ENCODE peak calls at places on chromosomes 11 and 22, in five cellular contexts. One of them, this sample, is unnamed. For H3K9me3, the result is how much of the 10 kb centered on the place peaks cover.

GRCh38 chr11:76335827-76336226 is 45.1 kb downstream of the THAP12 start:
- DNase-seq in neuronal stem cell: no peak
- DNase-seq in CD4-positive, alpha-beta T cell: no peak
- DNase-seq in AG04450: no peak
- DNase-seq in naive thymus-derived CD4-positive, alpha-beta T cell: no peak
- DNase-seq in this sample: no peak

GRCh38 chr22:44894321-44894720 is 115.5 kb downstream of the PHF21B start:
- DNase-seq in neuronal stem cell: no peak
- DNase-seq in CD4-positive, alpha-beta T cell: no peak
- DNase-seq in AG04450: no peak
- DNase-seq in naive thymus-derived CD4-positive, alpha-beta T cell: no peak
- DNase-seq in this sample: no peak

GRCh38 chr11:124829986-124830385 is 29.8 kb upstream of the MSANTD2 start:
- DNase-seq in neuronal stem cell: no peak
- DNase-seq in CD4-positive, alpha-beta T cell: no peak
- DNase-seq in AG04450: no peak
- DNase-seq in naive thymus-derived CD4-positive, alpha-beta T cell: no peak
- DNase-seq in this sample: no peak

GRCh38 chr11:72591785-72592490 is 82.3 kb downstream of the PDE2A start:
- DNase-seq in neuronal stem cell: no peak
- DNase-seq in CD4-positive, alpha-beta T cell: peak
- DNase-seq in AG04450: no peak
- DNase-seq in naive thymus-derived CD4-positive, alpha-beta T cell: peak
- DNase-seq in this sample: peak

GRCh38 chr11:62842171-62842717 is 2.9 kb upstream of the WDR74 start:
- DNase-seq in neuronal stem cell: no peak
- DNase-seq in CD4-positive, alpha-beta T cell: peak
- DNase-seq in AG04450: no peak
- DNase-seq in naive thymus-derived CD4-positive, alpha-beta T cell: peak
- DNase-seq in this sample: peak

GRCh38 chr11:60389279-60389910 is 6.9 kb upstream of the MS4A14 start:
- DNase-seq in neuronal stem cell: no peak
- DNase-seq in CD4-positive, alpha-beta T cell: no peak
- DNase-seq in AG04450: no peak
- DNase-seq in naive thymus-derived CD4-positive, alpha-beta T cell: no peak
- DNase-seq in this sample: peak

GRCh38 chr22:23829845-23830372 is 8.9 kb downstream of the DERL3 start:
- DNase-seq in neuronal stem cell: no peak
- DNase-seq in CD4-positive, alpha-beta T cell: no peak
- DNase-seq in AG04450: peak
- DNase-seq in naive thymus-derived CD4-positive, alpha-beta T cell: no peak
- DNase-seq in this sample: no peak

GRCh38 chr11:105935791-105936190 is 86.2 kb downstream of the MSANTD4 start:
- DNase-seq in neuronal stem cell: no peak
- DNase-seq in CD4-positive, alpha-beta T cell: no peak
- DNase-seq in AG04450: no peak
- DNase-seq in naive thymus-derived CD4-positive, alpha-beta T cell: no peak
- DNase-seq in this sample: no peak

GRCh38 chr22:30925667-30926066 is 42.9 kb downstream of the MORC2 start:
- DNase-seq in neuronal stem cell: no peak
- DNase-seq in CD4-positive, alpha-beta T cell: no peak
- DNase-seq in AG04450: no peak
- DNase-seq in naive thymus-derived CD4-positive, alpha-beta T cell: no peak
- DNase-seq in this sample: no peak

GRCh38 chr11:125950696-125951645 is 5.1 kb downstream of the VSIG10L2 start:
- DNase-seq in neuronal stem cell: no peak
- DNase-seq in CD4-positive, alpha-beta T cell: no peak
- DNase-seq in AG04450: no peak
- DNase-seq in naive thymus-derived CD4-positive, alpha-beta T cell: no peak
- DNase-seq in this sample: no peak

GRCh38 chr11:12198261-12198925 is 88.0 kb downstream of the MICAL2 start:
- DNase-seq in neuronal stem cell: no peak
- DNase-seq in CD4-positive, alpha-beta T cell: no peak
- DNase-seq in AG04450: no peak
- DNase-seq in naive thymus-derived CD4-positive, alpha-beta T cell: no peak
- DNase-seq in this sample: no peak

GRCh38 chr11:7437706-7438105 is 47.6 kb upstream of the OLFML1 start:
- DNase-seq in neuronal stem cell: no peak
- DNase-seq in CD4-positive, alpha-beta T cell: no peak
- DNase-seq in AG04450: no peak
- DNase-seq in naive thymus-derived CD4-positive, alpha-beta T cell: no peak
- DNase-seq in this sample: no peak

GRCh38 chr11:60657880-60658279 is 41.5 kb upstream of the MS4A8 start:
- DNase-seq in neuronal stem cell: no peak
- DNase-seq in CD4-positive, alpha-beta T cell: no peak
- DNase-seq in AG04450: no peak
- DNase-seq in naive thymus-derived CD4-positive, alpha-beta T cell: no peak
- DNase-seq in this sample: no peak

GRCh38 chr11:122578168-122578825 is 77.2 kb upstream of the UBASH3B start:
- DNase-seq in neuronal stem cell: no peak
- DNase-seq in CD4-positive, alpha-beta T cell: no peak
- DNase-seq in AG04450: no peak
- DNase-seq in naive thymus-derived CD4-positive, alpha-beta T cell: no peak
- DNase-seq in this sample: peak

GRCh38 chr11:69996451-69996850 is 81.7 kb upstream of the ANO1 start:
- DNase-seq in neuronal stem cell: no peak
- DNase-seq in CD4-positive, alpha-beta T cell: no peak
- DNase-seq in AG04450: no peak
- DNase-seq in naive thymus-derived CD4-positive, alpha-beta T cell: no peak
- DNase-seq in this sample: no peak

GRCh38 chr11:16598032-16598431 is 140.4 kb upstream of the C11orf58 start:
- DNase-seq in neuronal stem cell: no peak
- DNase-seq in CD4-positive, alpha-beta T cell: no peak
- DNase-seq in AG04450: no peak
- DNase-seq in naive thymus-derived CD4-positive, alpha-beta T cell: no peak
- DNase-seq in this sample: no peak

GRCh38 chr11:2775626-2776350 is 76.0 kb upstream of the KCNQ1OT1 start:
- DNase-seq in neuronal stem cell: no peak
- DNase-seq in CD4-positive, alpha-beta T cell: no peak
- DNase-seq in AG04450: no peak
- DNase-seq in naive thymus-derived CD4-positive, alpha-beta T cell: no peak
- DNase-seq in this sample: no peak

GRCh38 chr22:25013634-25014033 is 61.1 kb downstream of the KIAA1671 start:
- DNase-seq in neuronal stem cell: no peak
- DNase-seq in CD4-positive, alpha-beta T cell: no peak
- DNase-seq in AG04450: no peak
- DNase-seq in naive thymus-derived CD4-positive, alpha-beta T cell: no peak
- DNase-seq in this sample: no peak

GRCh38 chr11:5004429-5005274 is 10.0 kb downstream of the OR51L1 start:
- DNase-seq in neuronal stem cell: peak
- DNase-seq in CD4-positive, alpha-beta T cell: no peak
- DNase-seq in AG04450: peak
- DNase-seq in naive thymus-derived CD4-positive, alpha-beta T cell: no peak
- DNase-seq in this sample: peak

GRCh38 chr11:43268161-43268560 is 43.6 kb upstream of the API5 start:
- DNase-seq in neuronal stem cell: no peak
- DNase-seq in CD4-positive, alpha-beta T cell: no peak
- DNase-seq in AG04450: no peak
- DNase-seq in naive thymus-derived CD4-positive, alpha-beta T cell: no peak
- DNase-seq in this sample: no peak

GRCh38 chr11:67435031-67435726 is 2.3 kb downstream of the PTPRCAP start:
- DNase-seq in neuronal stem cell: no peak
- DNase-seq in CD4-positive, alpha-beta T cell: no peak
- DNase-seq in AG04450: no peak
- DNase-seq in naive thymus-derived CD4-positive, alpha-beta T cell: no peak
- DNase-seq in this sample: no peak

GRCh38 chr11:69144316-69144715 is 11.4 kb upstream of the SMIM38 start:
- DNase-seq in neuronal stem cell: no peak
- DNase-seq in CD4-positive, alpha-beta T cell: no peak
- DNase-seq in AG04450: no peak
- DNase-seq in naive thymus-derived CD4-positive, alpha-beta T cell: no peak
- DNase-seq in this sample: no peak

GRCh38 chr11:74592441-74593362 is at the start of gene POLD3:
- DNase-seq in neuronal stem cell: peak
- DNase-seq in CD4-positive, alpha-beta T cell: peak
- DNase-seq in AG04450: peak
- DNase-seq in naive thymus-derived CD4-positive, alpha-beta T cell: peak
- DNase-seq in this sample: peak

GRCh38 chr11:46513934-46514342 is 79.9 kb downstream of the AMBRA1 start:
- DNase-seq in neuronal stem cell: no peak
- DNase-seq in CD4-positive, alpha-beta T cell: no peak
- DNase-seq in AG04450: peak
- DNase-seq in naive thymus-derived CD4-positive, alpha-beta T cell: no peak
- DNase-seq in this sample: no peak

GRCh38 chr22:25008666-25009065 is 56.1 kb downstream of the KIAA1671 start:
- DNase-seq in neuronal stem cell: no peak
- DNase-seq in CD4-positive, alpha-beta T cell: no peak
- DNase-seq in AG04450: no peak
- DNase-seq in naive thymus-derived CD4-positive, alpha-beta T cell: no peak
- DNase-seq in this sample: no peak

GRCh38 chr22:40668611-40669390 is 10.5 kb upstream of the MCHR1 start:
- DNase-seq in neuronal stem cell: no peak
- DNase-seq in CD4-positive, alpha-beta T cell: no peak
- DNase-seq in AG04450: no peak
- DNase-seq in naive thymus-derived CD4-positive, alpha-beta T cell: no peak
- DNase-seq in this sample: no peak

GRCh38 chr11:132202621-132203020 is 832.2 kb downstream of the NTM start:
- DNase-seq in neuronal stem cell: no peak
- DNase-seq in CD4-positive, alpha-beta T cell: no peak
- DNase-seq in AG04450: no peak
- DNase-seq in naive thymus-derived CD4-positive, alpha-beta T cell: no peak
- DNase-seq in this sample: no peak

GRCh38 chr11:114609429-114609828 is 13.8 kb upstream of the NXPE4 start:
- DNase-seq in neuronal stem cell: no peak
- DNase-seq in CD4-positive, alpha-beta T cell: no peak
- DNase-seq in AG04450: no peak
- DNase-seq in naive thymus-derived CD4-positive, alpha-beta T cell: no peak
- DNase-seq in this sample: no peak
- H3K9me3 ChIP-seq in neuronal stem cell: under half
- H3K9me3 ChIP-seq in CD4-positive, alpha-beta T cell: under half
- H3K9me3 ChIP-seq in AG04450: under half
- H3K9me3 ChIP-seq in naive thymus-derived CD4-positive, alpha-beta T cell: under half
- H3K9me3 ChIP-seq in this sample: under half

GRCh38 chr22:22750335-22751042 is 106.1 kb downstream of the GGTLC2 start:
- DNase-seq in neuronal stem cell: no peak
- DNase-seq in CD4-positive, alpha-beta T cell: no peak
- DNase-seq in AG04450: no peak
- DNase-seq in naive thymus-derived CD4-positive, alpha-beta T cell: no peak
- DNase-seq in this sample: no peak
- H3K27ac ChIP-seq in neuronal stem cell: no peak
- H3K27ac ChIP-seq in CD4-positive, alpha-beta T cell: no peak
- H3K27ac ChIP-seq in AG04450: no peak
- H3K27ac ChIP-seq in naive thymus-derived CD4-positive, alpha-beta T cell: no peak
- H3K27ac ChIP-seq in this sample: no peak

DNA sequence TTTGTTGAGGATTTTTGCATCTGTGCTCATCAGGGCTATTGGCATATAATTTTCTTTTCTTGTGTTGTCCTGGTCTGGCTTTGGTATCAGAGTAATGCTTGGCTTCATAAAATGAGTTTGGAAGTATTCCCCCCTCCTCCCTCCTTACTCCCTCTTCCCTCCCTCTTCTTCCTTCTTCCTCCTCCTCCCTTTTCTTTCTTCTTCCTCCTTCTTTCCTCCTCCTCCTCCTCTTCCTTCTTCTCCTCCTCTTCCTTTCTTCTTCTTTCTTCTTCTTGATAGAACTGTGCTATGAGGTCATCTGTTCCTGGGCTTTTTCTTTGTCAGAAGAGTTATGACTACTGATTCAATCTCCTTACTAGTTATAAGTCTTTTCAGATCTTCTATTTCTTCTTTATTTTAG is 10.1 kb downstream of the BIRC2 start:
- DNase-seq in neuronal stem cell: no peak
- DNase-seq in CD4-positive, alpha-beta T cell: no peak
- DNase-seq in AG04450: no peak
- DNase-seq in naive thymus-derived CD4-positive, alpha-beta T cell: no peak
- DNase-seq in this sample: no peak
- H3K9me3 ChIP-seq in neuronal stem cell: under half
- H3K9me3 ChIP-seq in CD4-positive, alpha-beta T cell: under half
- H3K9me3 ChIP-seq in AG04450: under half
- H3K9me3 ChIP-seq in naive thymus-derived CD4-positive, alpha-beta T cell: under half
- H3K9me3 ChIP-seq in this sample: under half

DNA sequence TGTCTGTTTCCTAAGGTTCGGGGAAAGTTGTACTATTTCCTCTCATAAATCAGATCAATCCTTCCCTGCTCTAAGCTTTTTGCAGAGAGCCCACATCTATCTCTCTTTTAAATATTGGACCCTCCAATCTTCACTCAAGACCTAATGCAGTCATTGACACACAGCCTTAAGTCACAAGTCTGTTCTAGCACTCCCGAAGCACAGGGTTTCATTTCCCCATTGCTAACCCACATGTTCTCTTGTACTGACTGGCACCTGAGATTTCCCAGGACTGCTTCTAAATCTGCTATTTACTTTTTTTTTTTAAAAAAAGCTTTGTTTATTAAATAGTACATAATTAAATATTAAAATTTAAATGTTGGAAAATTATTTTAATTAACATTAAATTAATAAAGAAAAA is 674.7 kb downstream of the TBC1D22A start:
- DNase-seq in neuronal stem cell: no peak
- DNase-seq in CD4-positive, alpha-beta T cell: no peak
- DNase-seq in AG04450: no peak
- DNase-seq in naive thymus-derived CD4-positive, alpha-beta T cell: no peak
- DNase-seq in this sample: peak
- H3K27ac ChIP-seq in neuronal stem cell: no peak
- H3K27ac ChIP-seq in CD4-positive, alpha-beta T cell: no peak
- H3K27ac ChIP-seq in AG04450: no peak
- H3K27ac ChIP-seq in naive thymus-derived CD4-positive, alpha-beta T cell: no peak
- H3K27ac ChIP-seq in this sample: no peak

GRCh38 chr22:11066458-11067285 is 4461.3 kb upstream of the OR11H1 start:
- DNase-seq in neuronal stem cell: no peak
- DNase-seq in CD4-positive, alpha-beta T cell: no peak
- DNase-seq in AG04450: no peak
- DNase-seq in naive thymus-derived CD4-positive, alpha-beta T cell: no peak
- DNase-seq in this sample: no peak
- H3K9me3 ChIP-seq in neuronal stem cell: under half
- H3K9me3 ChIP-seq in CD4-positive, alpha-beta T cell: under half
- H3K9me3 ChIP-seq in AG04450: half or more
- H3K9me3 ChIP-seq in naive thymus-derived CD4-positive, alpha-beta T cell: under half
- H3K9me3 ChIP-seq in this sample: under half

GRCh38 chr11:13388741-13389140 is 74.3 kb downstream of the BTBD10 start:
- DNase-seq in neuronal stem cell: no peak
- DNase-seq in CD4-positive, alpha-beta T cell: no peak
- DNase-seq in AG04450: no peak
- DNase-seq in naive thymus-derived CD4-positive, alpha-beta T cell: no peak
- DNase-seq in this sample: no peak
- H3K27ac ChIP-seq in neuronal stem cell: no peak
- H3K27ac ChIP-seq in CD4-positive, alpha-beta T cell: no peak
- H3K27ac ChIP-seq in AG04450: no peak
- H3K27ac ChIP-seq in naive thymus-derived CD4-positive, alpha-beta T cell: no peak
- H3K27ac ChIP-seq in this sample: no peak

GRCh38 chr22:48892571-48893287 is 934.9 kb downstream of the BRD1 start:
- DNase-seq in neuronal stem cell: no peak
- DNase-seq in CD4-positive, alpha-beta T cell: no peak
- DNase-seq in AG04450: no peak
- DNase-seq in naive thymus-derived CD4-positive, alpha-beta T cell: no peak
- DNase-seq in this sample: no peak
- H3K9me3 ChIP-seq in neuronal stem cell: under half
- H3K9me3 ChIP-seq in CD4-positive, alpha-beta T cell: under half
- H3K9me3 ChIP-seq in AG04450: half or more
- H3K9me3 ChIP-seq in naive thymus-derived CD4-positive, alpha-beta T cell: under half
- H3K9me3 ChIP-seq in this sample: under half

DNA sequence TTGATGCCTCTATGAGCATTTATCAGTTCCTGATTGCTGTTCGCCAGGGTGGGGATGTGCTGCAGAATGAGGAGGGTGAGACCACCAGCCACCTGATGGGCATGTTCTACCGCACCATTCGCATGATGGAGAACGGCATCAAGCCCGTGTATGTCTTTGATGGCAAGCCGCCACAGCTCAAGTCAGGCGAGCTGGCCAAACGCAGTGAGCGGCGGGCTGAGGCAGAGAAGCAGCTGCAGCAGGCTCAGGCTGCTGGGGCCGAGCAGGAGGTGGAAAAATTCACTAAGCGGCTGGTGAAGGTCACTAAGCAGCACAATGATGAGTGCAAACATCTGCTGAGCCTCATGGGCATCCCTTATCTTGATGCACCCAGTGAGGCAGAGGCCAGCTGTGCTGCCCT is 2.7 kb downstream of the FEN1 start:
- DNase-seq in neuronal stem cell: no peak
- DNase-seq in CD4-positive, alpha-beta T cell: no peak
- DNase-seq in AG04450: no peak
- DNase-seq in naive thymus-derived CD4-positive, alpha-beta T cell: no peak
- DNase-seq in this sample: no peak
- H3K27ac ChIP-seq in neuronal stem cell: no peak
- H3K27ac ChIP-seq in CD4-positive, alpha-beta T cell: no peak
- H3K27ac ChIP-seq in AG04450: no peak
- H3K27ac ChIP-seq in naive thymus-derived CD4-positive, alpha-beta T cell: no peak
- H3K27ac ChIP-seq in this sample: no peak